ENCODE peak calls at places on chromosomes 13 and 19, in eight cellular contexts. D is skeletal muscle cell; T is AG09319; L is NCI-H1436; K is Ammon's horn; X is CD8-positive, alpha-beta memory T cell; W is stimulated activated CD8-positive, alpha-beta memory T cell treated with anti-CD3 and anti-CD28 coated beads, Interleukin-4, amount 100 ng/mL, for 24 hours; E is effector memory CD8-positive, alpha-beta T cell. R is an unnamed sample.

GRCh38 chr19:41601771-41602170 is 25.1 kb downstream of the CEACAM4 start:
- DNase-seq in D (no peak), T (no peak), L (no peak), K (no peak), X (no peak), W (no peak), E (no peak), R (no peak)

GRCh38 chr19:56868446-56868845 is 27.9 kb upstream of the PEG3 start:
- DNase-seq in D (no peak), T (no peak), L (no peak), K (no peak), X (no peak), W (no peak), E (no peak), R (no peak)

GRCh38 chr13:36362914-36363313 is 16.7 kb upstream of the SPART start:
- DNase-seq in D (no peak), T (no peak), L (no peak), K (no peak), X (no peak), W (no peak), E (no peak), R (no peak)

GRCh38 chr19:21463449-21464105 is 41.8 kb upstream of the ZNF429 start:
- DNase-seq in D (no peak), T (no peak), L (no peak), K (no peak), X (no peak), W (no peak), E (no peak), R (peak; percentile 81)

GRCh38 chr13:41973247-41973741 is 12.4 kb upstream of the VWA8 start:
- DNase-seq in D (no peak), T (no peak), L (no peak), K (peak; percentile 22), X (no peak), W (no peak), E (no peak), R (no peak)

GRCh38 chr19:6738726-6739389 is 622 bp upstream of the TRIP10 start:
- DNase-seq in D (no peak), T (no peak), L (no peak), K (peak; percentile 23), X (peak; percentile 60), W (no peak), E (no peak), R (no peak)

GRCh38 chr19:35856001-35856400 is 710 bp upstream of the KIRREL2 start:
- DNase-seq in D (no peak), T (no peak), L (no peak), K (no peak), X (no peak), W (no peak), E (no peak), R (no peak)

GRCh38 chr19:5966215-5966614 is 11.7 kb downstream of the RANBP3 start:
- DNase-seq in D (no peak), T (no peak), L (no peak), K (no peak), X (no peak), W (no peak), E (no peak), R (no peak)

GRCh38 chr13:109412232-109412935 is 374.0 kb downstream of the IRS2 start:
- DNase-seq in D (no peak), T (no peak), L (peak; percentile 25), K (peak; percentile 81), X (no peak), W (no peak), E (no peak), R (peak; percentile 90)

GRCh38 chr13:78022164-78022877 is 103.7 kb upstream of the EDNRB start:
- DNase-seq in D (peak; percentile 20), T (no peak), L (no peak), K (peak; percentile 63), X (peak; percentile 51), W (peak; percentile 10), E (peak; percentile 28), R (no peak)

GRCh38 chr19:40523322-40524047 is 53.2 kb upstream of the SHKBP1 start:
- DNase-seq in D (no peak), T (no peak), L (peak; percentile 73), K (no peak), X (peak; percentile 52), W (peak; percentile 19), E (peak; percentile 23), R (peak; percentile 40)

GRCh38 chr19:5261151-5261890 is 79.3 kb downstream of the PTPRS start:
- DNase-seq in D (no peak), T (no peak), L (no peak), K (no peak), X (no peak), W (no peak), E (no peak), R (no peak)

GRCh38 chr19:44869728-44870470 is 21.2 kb upstream of the TOMM40 start:
- DNase-seq in D (peak; percentile 25), T (no peak), L (no peak), K (peak; percentile 56), X (peak; percentile 13), W (no peak), E (no peak), R (no peak)

GRCh38 chr19:18507727-18508440 is 14.0 kb downstream of the ELL start:
- DNase-seq in D (no peak), T (no peak), L (no peak), K (no peak), X (no peak), W (no peak), E (no peak), R (no peak)

GRCh38 chr13:111925146-111925875 is 141.6 kb upstream of the SOX1 start:
- DNase-seq in D (no peak), T (no peak), L (no peak), K (no peak), X (no peak), W (no peak), E (no peak), R (no peak)

GRCh38 chr19:46353730-46354528 is 7.0 kb downstream of the PPP5C start:
- DNase-seq in D (no peak), T (no peak), L (no peak), K (no peak), X (no peak), W (no peak), E (no peak), R (no peak)

GRCh38 chr19:42005504-42005903 is 11.5 kb upstream of the ATP1A3 start:
- DNase-seq in D (no peak), T (no peak), L (no peak), K (no peak), X (no peak), W (no peak), E (no peak), R (no peak)

GRCh38 chr19:35462476-35462953 is 14.5 kb downstream of the FFAR2 start:
- DNase-seq in D (no peak), T (no peak), L (no peak), K (peak; percentile 57), X (peak; percentile 81), W (no peak), E (peak; percentile 59), R (no peak)

GRCh38 chr13:30647824-30648521 is 30.3 kb downstream of the USPL1 start:
- DNase-seq in D (no peak), T (no peak), L (no peak), K (no peak), X (no peak), W (no peak), E (no peak), R (peak; percentile 1)

GRCh38 chr19:44681992-44682790 is 10.9 kb downstream of the CEACAM19 start:
- DNase-seq in D (no peak), T (no peak), L (no peak), K (no peak), X (no peak), W (no peak), E (no peak), R (no peak)

GRCh38 chr13:92575782-92576181 is 650.8 kb upstream of the GPC6 start:
- DNase-seq in D (no peak), T (no peak), L (no peak), K (no peak), X (no peak), W (no peak), E (no peak), R (no peak)

GRCh38 chr19:49553451-49554271 is 25.9 kb downstream of the RCN3 start:
- DNase-seq in D (no peak), T (no peak), L (no peak), K (no peak), X (peak; percentile 62), W (no peak), E (no peak), R (no peak)

GRCh38 chr19:11480927-11481776 is at the start of gene ELAVL3:
- DNase-seq in D (no peak), T (no peak), L (peak; percentile 78), K (peak; percentile 84), X (no peak), W (no peak), E (no peak), R (peak; percentile 58)

GRCh38 chr13:30810261-30810701 is 74.9 kb downstream of the ALOX5AP start:
- DNase-seq in D (no peak), T (no peak), L (no peak), K (no peak), X (no peak), W (no peak), E (no peak), R (peak; percentile 42)

GRCh38 chr13:100361504-100361903 is 227.1 kb downstream of the GGACT start:
- DNase-seq in D (peak; percentile 40), T (no peak), L (no peak), K (no peak), X (no peak), W (no peak), E (no peak), R (no peak)

GRCh38 chr19:42065051-42065450 is 5.0 kb downstream of the GRIK5 start:
- DNase-seq in D (no peak), T (no peak), L (no peak), K (no peak), X (no peak), W (no peak), E (no peak), R (no peak)

GRCh38 chr19:1873524-1874473 is 10.4 kb upstream of the KLF16 start:
- DNase-seq in D (no peak), T (no peak), L (no peak), K (peak; percentile 62), X (no peak), W (no peak), E (no peak), R (no peak)

GRCh38 chr19:54449701-54450069 is 686 bp downstream of the LENG8 start:
- DNase-seq in D (no peak), T (no peak), L (no peak), K (no peak), X (no peak), W (no peak), E (no peak), R (no peak)

GRCh38 chr13:114027046-114027760 is 53.3 kb upstream of the C13orf46 start:
- DNase-seq in D (no peak), T (peak; percentile 50), L (no peak), K (no peak), X (no peak), W (no peak), E (no peak), R (no peak)

GRCh38 chr19:28018499-28018898 is 1194.5 kb downstream of the UQCRFS1 start:
- DNase-seq in D (no peak), T (no peak), L (no peak), K (no peak), X (no peak), W (no peak), E (no peak), R (no peak)

GRCh38 chr13:35857769-35858168 is 273.4 kb downstream of the DCLK1 start:
- DNase-seq in D (no peak), T (no peak), L (no peak), K (no peak), X (no peak), W (no peak), E (no peak), R (no peak)

GRCh38 chr13:108220042-108220441 is 1.9 kb downstream of the ABHD13 start:
- DNase-seq in D (no peak), T (no peak), L (peak; percentile 40), K (no peak), X (no peak), W (no peak), E (no peak), R (no peak)

GRCh38 chr19:44602071-44602470 is 11.3 kb upstream of the IGSF23 start:
- DNase-seq in D (no peak), T (no peak), L (peak; percentile 39), K (no peak), X (no peak), W (no peak), E (no peak), R (no peak)

GRCh38 chr19:40394816-40395210 is 4.8 kb upstream of the HIPK4 start:
- DNase-seq in D (no peak), T (no peak), L (no peak), K (no peak), X (no peak), W (no peak), E (no peak), R (no peak)

R was measured in NCI-H1092.